ENCODE peak calls at places on chromosomes 7 and 10, in nine cellular contexts. F is iPS DF 6.9; D is tibial artery; J is AG10803; A is BJ; B is heart right ventricle; T is activated CD4-positive, alpha-beta T cell treated with anti-CD3 and anti-CD28 coated beads for 24 hours; G is LoVo; V is choroid plexus epithelial cell. Y is an unnamed sample.

GRCh38 chr10:69425513-69426298 is 9.0 kb upstream of the TACR2 start:
- DNase-seq in F (no peak), D (no peak), J (no peak), A (no peak), B (no peak), T (no peak), G (peak; percentile 75), V (no peak), Y (no peak)

GRCh38 chr10:116241025-116241424 is 32.0 kb downstream of the GFRA1 start:
- DNase-seq in F (no peak), D (no peak), J (peak; percentile 18), A (no peak), B (no peak), T (no peak), G (no peak), V (no peak), Y (no peak)

GRCh38 chr7:87507446-87507845 is 32.0 kb upstream of the ABCB4 start:
- DNase-seq in F (peak; percentile 5), D (no peak), J (no peak), A (no peak), B (no peak), T (no peak), G (no peak), V (peak; percentile 5), Y (no peak)

GRCh38 chr10:3876563-3876962 is 91.6 kb upstream of the KLF6 start:
- DNase-seq in F (no peak), D (no peak), J (no peak), A (no peak), B (no peak), T (no peak), G (no peak), V (no peak), Y (no peak)

GRCh38 chr7:98137134-98137825 is 30.6 kb downstream of the LMTK2 start:
- DNase-seq in F (no peak), D (no peak), J (no peak), A (no peak), B (no peak), T (no peak), G (no peak), V (no peak), Y (no peak)

GRCh38 chr10:103820101-103821062 is 35.0 kb downstream of the SH3PXD2A start:
- DNase-seq in F (no peak), D (peak; percentile 91), J (peak; percentile 56), A (no peak), B (peak; percentile 87), T (no peak), G (no peak), V (peak; percentile 36), Y (no peak)

GRCh38 chr7:117259626-117260025 is 63.2 kb downstream of the WNT2 start:
- DNase-seq in F (no peak), D (no peak), J (peak; percentile 84), A (no peak), B (no peak), T (no peak), G (no peak), V (peak; percentile 77), Y (peak; percentile 11)

GRCh38 chr10:67288688-67289410 is 363.0 kb downstream of the LRRTM3 start:
- DNase-seq in F (no peak), D (no peak), J (no peak), A (no peak), B (no peak), T (no peak), G (no peak), V (no peak), Y (no peak)

GRCh38 chr7:137920637-137921473 is 74.1 kb upstream of the DGKI start:
- DNase-seq in F (no peak), D (no peak), J (peak; percentile 62), A (no peak), B (no peak), T (no peak), G (no peak), V (peak; percentile 62), Y (no peak)

GRCh38 chr7:97145068-97145467 is 27.6 kb downstream of the SDHAF3 start:
- DNase-seq in F (no peak), D (no peak), J (peak; percentile 48), A (peak; percentile 3), B (no peak), T (no peak), G (peak; percentile 44), V (peak; percentile 70), Y (no peak)

GRCh38 chr10:129096340-129096984 is 370.6 kb upstream of the MGMT start:
- DNase-seq in F (no peak), D (peak; percentile 77), J (peak; percentile 48), A (no peak), B (peak; percentile 21), T (no peak), G (no peak), V (peak; percentile 93), Y (no peak)

GRCh38 chr10:71693377-71693776 is 26.2 kb downstream of the C10orf105 start:
- DNase-seq in F (no peak), D (no peak), J (no peak), A (no peak), B (no peak), T (no peak), G (no peak), V (no peak), Y (no peak)

GRCh38 chr7:112649560-112649959 is 140.6 kb downstream of the TMEM168 start:
- DNase-seq in F (no peak), D (no peak), J (no peak), A (no peak), B (no peak), T (no peak), G (no peak), V (no peak), Y (no peak)

GRCh38 chr7:2843191-2843685 is 870 bp downstream of the GNA12 start:
- DNase-seq in F (no peak), D (no peak), J (no peak), A (no peak), B (no peak), T (no peak), G (no peak), V (no peak), Y (no peak)

GRCh38 chr7:74193913-74194312 is 15.9 kb upstream of the LAT2 start:
- DNase-seq in F (no peak), D (peak; percentile 37), J (no peak), A (no peak), B (no peak), T (no peak), G (no peak), V (no peak), Y (no peak)

GRCh38 chr7:94687810-94688209 is 31.9 kb upstream of the SGCE start:
- DNase-seq in F (no peak), D (no peak), J (peak; percentile 18), A (no peak), B (no peak), T (no peak), G (no peak), V (peak; percentile 60), Y (no peak)

GRCh38 chr7:73718438-73718881 is 1.0 kb downstream of the STX1A start:
- DNase-seq in F (no peak), D (no peak), J (no peak), A (no peak), B (no peak), T (no peak), G (no peak), V (no peak), Y (no peak)

Y was measured in HFF-Myc.